ENCODE peak calls at places on chromosome 1, in eight cellular contexts. O, S, M, K, A, D, T and P are unnamed samples.
A peak's percentile ranks its signal among the peaks of the same experiment; 100 is the strongest.

GRCh38 chr1:55610203-55610602 is 395.0 kb upstream of the USP24 start:
- DNase-seq in O (no peak), S (no peak), M (no peak), K (no peak), A (no peak), D (no peak), T (no peak), P (no peak)

GRCh38 chr1:60848583-60849188 is 233.7 kb upstream of the NFIA start:
- DNase-seq in O (no peak), S (no peak), M (no peak), K (no peak), A (no peak), D (peak; percentile 12), T (peak; percentile 84), P (no peak)

GRCh38 chr1:220370041-220370700 is 97.9 kb upstream of the RAB3GAP2 start:
- DNase-seq in O (no peak), S (no peak), M (peak; percentile 48), K (no peak), A (no peak), D (no peak), T (no peak), P (no peak)

GRCh38 chr1:177975588-177976495 is 6.0 kb upstream of the SEC16B start:
- DNase-seq in O (no peak), S (no peak), M (no peak), K (no peak), A (no peak), D (no peak), T (no peak), P (no peak)

GRCh38 chr1:2499260-2499659 is 23.2 kb downstream of the PLCH2 start:
- DNase-seq in O (no peak), S (no peak), M (no peak), K (no peak), A (no peak), D (no peak), T (no peak), P (no peak)

GRCh38 chr1:170881268-170882265 is 53.8 kb upstream of the MROH9 start:
- DNase-seq in O (no peak), S (no peak), M (peak; percentile 19), K (peak; percentile 71), A (no peak), D (peak; percentile 39), T (peak; percentile 80), P (peak; percentile 71)

GRCh38 chr1:39494671-39495410 is 3.4 kb downstream of the BMP8A start:
- DNase-seq in O (no peak), S (no peak), M (no peak), K (no peak), A (no peak), D (no peak), T (no peak), P (no peak)

GRCh38 chr1:64675718-64676345 is 69.0 kb upstream of the RAVER2 start:
- DNase-seq in O (no peak), S (no peak), M (no peak), K (no peak), A (no peak), D (no peak), T (peak; percentile 23), P (no peak)

GRCh38 chr1:229887043-229887822 is 179.8 kb upstream of the GALNT2 start:
- DNase-seq in O (no peak), S (no peak), M (no peak), K (peak; percentile 46), A (no peak), D (no peak), T (no peak), P (peak; percentile 21)

GRCh38 chr1:21563971-21564370 is 54.7 kb downstream of the ALPL start:
- DNase-seq in O (no peak), S (no peak), M (no peak), K (no peak), A (no peak), D (no peak), T (no peak), P (no peak)

GRCh38 chr1:234400773-234401172 is 27.5 kb downstream of the COA6 start:
- DNase-seq in O (no peak), S (no peak), M (no peak), K (no peak), A (no peak), D (no peak), T (peak; percentile 82), P (no peak)

GRCh38 chr1:203038217-203038741 is 12.0 kb downstream of the PPFIA4 start:
- DNase-seq in O (peak; percentile 15), S (no peak), M (no peak), K (no peak), A (peak; percentile 86), D (peak; percentile 65), T (no peak), P (peak; percentile 51)

GRCh38 chr1:173424786-173425407 is 52.2 kb upstream of the PRDX6 start:
- DNase-seq in O (no peak), S (no peak), M (peak; percentile 23), K (no peak), A (no peak), D (no peak), T (no peak), P (no peak)

GRCh38 chr1:27727126-27727525 is 1.4 kb downstream of the FAM76A start:
- DNase-seq in O (no peak), S (no peak), M (no peak), K (no peak), A (no peak), D (peak; percentile 61), T (no peak), P (peak; percentile 1)

GRCh38 chr1:44645466-44646244 is 28.6 kb downstream of the TMEM53 start:
- DNase-seq in O (no peak), S (no peak), M (no peak), K (peak; percentile 91), A (no peak), D (no peak), T (no peak), P (peak; percentile 98)

GRCh38 chr1:240073097-240073496 is 18.6 kb upstream of the FMN2 start:
- DNase-seq in O (no peak), S (no peak), M (no peak), K (no peak), A (no peak), D (no peak), T (no peak), P (no peak)

GRCh38 chr1:209875510-209875909 is 47.7 kb downstream of the UTP25 start:
- DNase-seq in O (no peak), S (no peak), M (peak; percentile 31), K (peak; percentile 59), A (no peak), D (no peak), T (peak; percentile 53), P (peak; percentile 55)

GRCh38 chr1:48470506-48470905 is 1.5 kb downstream of the SPATA6 start:
- DNase-seq in O (no peak), S (no peak), M (peak; percentile 22), K (peak; percentile 67), A (peak; percentile 74), D (no peak), T (no peak), P (peak; percentile 72)

GRCh38 chr1:173934440-173934839 is 17.3 kb upstream of the SERPINC1 start:
- DNase-seq in O (no peak), S (no peak), M (no peak), K (no peak), A (no peak), D (no peak), T (no peak), P (no peak)

GRCh38 chr1:103146143-103146542 is 37.8 kb upstream of the COL11A1 start:
- DNase-seq in O (no peak), S (no peak), M (no peak), K (no peak), A (no peak), D (peak; percentile 97), T (peak; percentile 88), P (no peak)

GRCh38 chr1:62286778-62287224 is 32.4 kb downstream of the KANK4 start:
- DNase-seq in O (no peak), S (no peak), M (no peak), K (no peak), A (no peak), D (no peak), T (no peak), P (no peak)

GRCh38 chr1:112722601-112723510 is 7.7 kb upstream of the PPM1J start:
- DNase-seq in O (peak; percentile 29), S (no peak), M (no peak), K (no peak), A (peak; percentile 70), D (peak; percentile 48), T (no peak), P (no peak)

GRCh38 chr1:18110968-18111367 is 3.4 kb downstream of the IGSF21 start:
- DNase-seq in O (no peak), S (no peak), M (no peak), K (no peak), A (no peak), D (no peak), T (no peak), P (no peak)

GRCh38 chr1:233946724-233947123 is 42.2 kb downstream of the SLC35F3 start:
- DNase-seq in O (no peak), S (no peak), M (no peak), K (no peak), A (no peak), D (no peak), T (no peak), P (no peak)

GRCh38 chr1:33339413-33339812 is 18.5 kb upstream of the A3GALT2 start:
- DNase-seq in O (no peak), S (no peak), M (no peak), K (peak; percentile 29), A (peak; percentile 80), D (no peak), T (no peak), P (peak; percentile 64)

GRCh38 chr1:39409055-39409816 is 82.2 kb upstream of the BMP8A start:
- DNase-seq in O (no peak), S (no peak), M (no peak), K (no peak), A (no peak), D (no peak), T (peak; percentile 49), P (peak; percentile 53)

GRCh38 chr1:174364996-174365760 is 82.6 kb upstream of the GPR52 start:
- DNase-seq in O (no peak), S (no peak), M (no peak), K (peak; percentile 69), A (no peak), D (no peak), T (no peak), P (peak; percentile 89)

GRCh38 chr1:165595561-165595960 is 35.5 kb upstream of the MGST3 start:
- DNase-seq in O (no peak), S (no peak), M (no peak), K (no peak), A (no peak), D (no peak), T (no peak), P (no peak)

GRCh38 chr1:119767486-119767885 is 1.2 kb downstream of the HMGCS2 start:
- DNase-seq in O (no peak), S (no peak), M (no peak), K (no peak), A (no peak), D (no peak), T (no peak), P (no peak)

GRCh38 chr1:234173968-234174367 is 199.3 kb upstream of the COA6 start:
- DNase-seq in O (no peak), S (no peak), M (no peak), K (no peak), A (peak; percentile 26), D (no peak), T (no peak), P (no peak)

GRCh38 chr1:193105821-193106177 is 585 bp upstream of the GLRX2 start:
- DNase-seq in O (no peak), S (no peak), M (no peak), K (no peak), A (no peak), D (no peak), T (no peak), P (peak; percentile 12)

GRCh38 chr1:155912056-155912536 is 947 bp upstream of the RIT1 start:
- DNase-seq in O (no peak), S (no peak), M (peak; percentile 38), K (no peak), A (no peak), D (no peak), T (no peak), P (no peak)

GRCh38 chr1:78617615-78618026 is 2.6 kb upstream of the IFI44L start:
- DNase-seq in O (peak; percentile 69), S (peak; percentile 27), M (peak; percentile 67), K (peak; percentile 94), A (peak; percentile 75), D (peak; percentile 78), T (peak; percentile 93), P (peak; percentile 93)

GRCh38 chr1:43570784-43571183 is 40.1 kb downstream of the PTPRF start:
- DNase-seq in O (no peak), S (no peak), M (no peak), K (no peak), A (no peak), D (no peak), T (no peak), P (no peak)